ENCODE peak calls at places on chromosome 5, in six cellular contexts. V is GM20000, O is GM13976, P is AG10803, G is foreskin fibroblast, F is choroid plexus epithelial cell. Z is an unnamed sample.

GRCh38 chr5:150513375-150514309 is 5.7 kb downstream of the NDST1 start:
- DNase-seq in V (no peak), O (no peak), P (no peak), G (no peak), F (no peak), Z (no peak)

GRCh38 chr5:66810747-66811355 is 214.7 kb downstream of the MAST4 start:
- DNase-seq in V (no peak), O (no peak), P (no peak), G (no peak), F (no peak), Z (no peak)

GRCh38 chr5:38745836-38746732 is 99.7 kb upstream of the OSMR start:
- DNase-seq in V (no peak), O (no peak), P (no peak), G (peak), F (no peak), Z (no peak)

GRCh38 chr5:74643160-74643562 is 2.6 kb upstream of the ENC1 start:
- DNase-seq in V (no peak), O (no peak), P (peak), G (peak), F (peak), Z (no peak)

GRCh38 chr5:171122372-171122771 is 186.7 kb upstream of the TLX3 start:
- DNase-seq in V (no peak), O (no peak), P (peak), G (peak), F (peak), Z (no peak)

GRCh38 chr5:78779771-78780616 is 131.4 kb upstream of the LHFPL2 start:
- DNase-seq in V (no peak), O (no peak), P (peak), G (peak), F (peak), Z (no peak)

GRCh38 chr5:179439181-179439990 is 94.1 kb upstream of the ADAMTS2 start:
- DNase-seq in V (no peak), O (no peak), P (no peak), G (no peak), F (no peak), Z (no peak)

GRCh38 chr5:146697211-146697610 is 181.2 kb upstream of the GPR151 start:
- DNase-seq in V (no peak), O (no peak), P (no peak), G (no peak), F (no peak), Z (no peak)

GRCh38 chr5:67902497-67902830 is 313.1 kb upstream of the PIK3R1 start:
- DNase-seq in V (no peak), O (no peak), P (peak), G (peak), F (no peak), Z (no peak)

GRCh38 chr5:25436452-25436851 is 791.7 kb upstream of the CDH10 start:
- DNase-seq in V (no peak), O (no peak), P (no peak), G (no peak), F (no peak), Z (no peak)

GRCh38 chr5:60842859-60843692 is 993 bp downstream of the ELOVL7 start:
- DNase-seq in V (peak), O (no peak), P (no peak), G (peak), F (no peak), Z (peak)

GRCh38 chr5:122219767-122220166 is 90.4 kb downstream of the ZNF474 start:
- DNase-seq in V (no peak), O (no peak), P (no peak), G (no peak), F (no peak), Z (no peak)

GRCh38 chr5:41519801-41520200 is 9.4 kb upstream of the PLCXD3 start:
- DNase-seq in V (no peak), O (no peak), P (no peak), G (no peak), F (peak), Z (no peak)

GRCh38 chr5:119274767-119275130 is 81.1 kb upstream of the TNFAIP8 start:
- DNase-seq in V (peak), O (peak), P (peak), G (peak), F (peak), Z (peak)

GRCh38 chr5:141402553-141403328 is at the start of gene PCDHGA9:
- DNase-seq in V (no peak), O (no peak), P (peak), G (peak), F (peak), Z (no peak)

GRCh38 chr5:10513501-10514442 is 50.1 kb upstream of the ANKRD33B start:
- DNase-seq in V (no peak), O (no peak), P (peak), G (peak), F (peak), Z (no peak)

GRCh38 chr5:40676643-40677333 is 2.9 kb upstream of the PTGER4 start:
- DNase-seq in V (no peak), O (no peak), P (peak), G (peak), F (peak), Z (no peak)

GRCh38 chr5:115329475-115329874 is 33.0 kb upstream of the CCDC112 start:
- DNase-seq in V (no peak), O (no peak), P (no peak), G (no peak), F (no peak), Z (no peak)

GRCh38 chr5:149063901-149064478 is 1.1 kb upstream of the SH3TC2 start:
- DNase-seq in V (no peak), O (no peak), P (no peak), G (no peak), F (no peak), Z (no peak)

GRCh38 chr5:100697970-100698369 is 162.8 kb downstream of the FAM174A start:
- DNase-seq in V (no peak), O (no peak), P (no peak), G (no peak), F (no peak), Z (no peak)

GRCh38 chr5:1392261-1392660 is 47.4 kb upstream of the CLPTM1L start:
- DNase-seq in V (no peak), O (no peak), P (no peak), G (no peak), F (no peak), Z (no peak)

GRCh38 chr5:1437876-1438559 is 7.2 kb downstream of the SLC6A3 start:
- DNase-seq in V (no peak), O (no peak), P (no peak), G (no peak), F (no peak), Z (no peak)

GRCh38 chr5:31106259-31106658 is 87.2 kb upstream of the CDH6 start:
- DNase-seq in V (no peak), O (no peak), P (no peak), G (no peak), F (no peak), Z (no peak)

GRCh38 chr5:133995903-133996563 is 8.7 kb downstream of the VDAC1 start:
- DNase-seq in V (no peak), O (no peak), P (no peak), G (no peak), F (peak), Z (no peak)

GRCh38 chr5:33341316-33341715 is 99.4 kb upstream of the TARS1 start:
- DNase-seq in V (no peak), O (no peak), P (no peak), G (no peak), F (no peak), Z (no peak)

GRCh38 chr5:195401-196160 is 4.3 kb downstream of the LRRC14B start:
- DNase-seq in V (no peak), O (no peak), P (no peak), G (no peak), F (peak), Z (no peak)

GRCh38 chr5:86526811-86527348 is 90.9 kb upstream of the COX7C start:
- DNase-seq in V (no peak), O (no peak), P (no peak), G (no peak), F (no peak), Z (no peak)

GRCh38 chr5:168833936-168834335 is 254.8 kb upstream of the PANK3 start:
- DNase-seq in V (no peak), O (no peak), P (no peak), G (no peak), F (no peak), Z (no peak)

GRCh38 chr5:179840766-179841165 is 17.9 kb downstream of the MRNIP start:
- DNase-seq in V (no peak), O (no peak), P (no peak), G (no peak), F (no peak), Z (no peak)

GRCh38 chr5:63011158-63011557 is 432.5 kb downstream of the LRRC70 start:
- DNase-seq in V (no peak), O (no peak), P (no peak), G (no peak), F (peak), Z (no peak)

GRCh38 chr5:14870347-14871083 is 1.1 kb downstream of the ANKH start:
- DNase-seq in V (no peak), O (peak), P (no peak), G (peak), F (no peak), Z (peak)

GRCh38 chr5:14872070-14872989 is 752 bp upstream of the ANKH start:
- DNase-seq in V (peak), O (peak), P (peak), G (peak), F (peak), Z (peak)

GRCh38 chr5:14871084-14871572 is 450 bp downstream of the ANKH start:
- DNase-seq in V (peak), O (peak), P (no peak), G (no peak), F (no peak), Z (peak)

GRCh38 chr5:14873093-14873492 is 1.5 kb upstream of the ANKH start:
- DNase-seq in V (no peak), O (no peak), P (no peak), G (no peak), F (no peak), Z (no peak)

GRCh38 chr5:14871573-14872069 is at the start of gene ANKH:
- DNase-seq in V (peak), O (peak), P (peak), G (peak), F (peak), Z (peak)
- TF ChIP-seq CTCF in V (peak), O (peak), P (peak), G (no peak), F (peak), Z (peak)

DNA sequence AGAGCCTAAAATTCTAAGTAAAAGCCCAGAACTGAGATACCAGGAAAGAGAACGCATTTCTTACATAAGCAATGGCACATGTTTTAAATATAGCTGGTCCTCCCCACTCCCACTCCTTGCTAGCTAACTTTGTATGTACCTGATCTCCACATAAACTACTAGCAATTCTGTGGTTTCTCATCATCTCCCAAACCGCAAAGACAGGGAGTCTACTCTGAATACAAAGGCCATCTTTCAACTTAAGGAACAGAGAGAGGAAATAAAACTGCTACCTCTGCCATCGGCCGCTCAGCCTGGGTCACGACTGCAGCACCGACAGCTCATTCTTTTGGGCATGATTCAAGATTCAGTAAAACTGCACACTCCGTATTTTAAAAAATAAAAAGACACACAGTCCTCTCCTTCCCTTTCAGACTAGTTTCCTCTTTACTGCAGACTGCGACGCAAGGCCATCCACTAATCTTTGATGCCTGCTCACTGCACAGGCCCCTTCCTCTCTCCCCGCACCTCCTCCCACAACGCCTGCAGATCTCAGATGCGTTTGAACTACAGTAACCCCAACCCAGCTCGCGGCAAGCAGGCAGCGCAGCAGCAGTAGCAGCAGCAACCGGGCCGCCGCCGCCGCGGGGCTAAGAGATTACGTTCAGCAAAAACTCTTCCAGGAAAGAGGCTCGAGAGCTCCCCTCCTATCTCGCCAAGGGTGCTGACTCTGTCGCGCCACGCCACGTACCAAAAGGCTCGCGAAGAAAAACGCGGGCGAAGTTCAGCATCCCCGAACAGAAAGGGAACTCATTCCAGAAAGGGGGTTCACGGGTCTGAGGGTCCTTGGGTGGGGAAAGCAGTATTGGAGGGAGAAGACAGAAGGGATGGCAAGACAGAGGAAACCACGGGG is 1.5 kb downstream of the RNF145 start:
- DNase-seq in V (peak), O (peak), P (peak), G (peak), F (peak), Z (peak)
- TF ChIP-seq CTCF in V (no peak), O (no peak), P (no peak), G (no peak), F (peak), Z (no peak)

DNA sequence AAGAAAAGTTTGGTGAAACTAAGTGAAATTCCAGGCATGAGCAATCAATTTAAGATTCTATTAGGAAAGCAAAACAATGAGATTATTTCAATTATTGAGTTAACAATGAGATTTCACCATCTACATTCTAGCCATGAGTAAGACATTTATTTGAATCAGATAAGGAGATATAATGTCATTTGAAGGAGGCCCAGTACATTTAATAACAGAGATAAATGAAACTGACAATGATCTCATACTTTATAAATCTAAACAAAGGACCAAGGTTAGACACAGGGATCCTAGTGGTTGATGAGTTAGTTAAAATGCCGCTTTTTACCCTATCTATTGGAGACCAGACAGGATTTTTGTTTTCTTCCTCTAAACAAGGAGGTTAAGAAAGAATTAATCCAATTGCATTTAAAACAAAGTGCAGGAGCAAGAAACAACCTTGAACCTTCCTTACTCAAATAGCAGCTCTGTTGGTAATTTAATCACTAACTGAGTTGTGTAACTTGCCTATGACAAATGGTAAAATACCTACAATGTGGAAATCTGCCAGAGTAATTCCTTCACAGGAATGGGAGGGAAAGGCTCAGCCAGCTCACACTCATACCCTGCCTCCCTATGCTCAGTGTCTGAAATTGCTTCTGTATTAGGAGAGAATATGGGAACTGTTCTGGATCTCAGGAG is 103.5 kb upstream of the NR3C1 start:
- DNase-seq in V (no peak), O (no peak), P (peak), G (peak), F (peak), Z (no peak)
- TF ChIP-seq CTCF in V (no peak), O (no peak), P (no peak), G (peak), F (peak), Z (no peak)

GRCh38 chr5:176629317-176629852 is 949 bp downstream of the SNCB start:
- DNase-seq in V (no peak), O (no peak), P (no peak), G (no peak), F (no peak), Z (no peak)
- TF ChIP-seq CTCF in V (no peak), O (no peak), P (no peak), G (no peak), F (no peak), Z (no peak)

GRCh38 chr5:135565691-135566421 is 12.9 kb downstream of the CXCL14 start:
- DNase-seq in V (peak), O (peak), P (peak), G (peak), F (peak), Z (peak)
- TF ChIP-seq CTCF in V (peak), O (peak), P (peak), G (peak), F (peak), Z (peak)